ENCODE peak calls at places on chromosomes 1 and 21, in seven cellular contexts. Q is brain microvascular endothelial cell, W is kidney, I is cardiac fibroblast, P is AG04449, K is BJ, C is tibial artery. X is an unnamed sample.

GRCh38 chr1:4058122-4058521 is 158.1 kb upstream of the C1orf174 start:
- DNase-seq in P (no peak), W (no peak), I (no peak), K (no peak), Q (no peak), C (no peak), X (no peak)

GRCh38 chr1:206476591-206476990 is 6.3 kb downstream of the IKBKE start:
- DNase-seq in I (no peak), C (no peak), P (no peak), Q (no peak), K (no peak), W (peak; percentile 61), X (no peak)

GRCh38 chr1:214026985-214027384 is 39.2 kb downstream of the PROX1 start:
- DNase-seq in C (no peak), Q (no peak), K (no peak), I (no peak), W (no peak), P (no peak), X (no peak)

GRCh38 chr1:94737124-94737998 is 82.8 kb upstream of the SLC44A3 start:
- DNase-seq in Q (no peak), I (peak; percentile 86), P (no peak), W (no peak), C (no peak), K (no peak), X (no peak)

GRCh38 chr1:11054181-11054580 is 5.6 kb downstream of the SRM start:
- DNase-seq in P (no peak), W (no peak), Q (no peak), C (no peak), I (no peak), K (no peak), X (no peak)

GRCh38 chr1:236540813-236541465 is 17.2 kb downstream of the LGALS8 start:
- DNase-seq in P (no peak), Q (no peak), I (no peak), W (no peak), C (no peak), K (no peak), X (no peak)

GRCh38 chr1:94974224-94974623 is 47.3 kb upstream of the CNN3 start:
- DNase-seq in K (peak; percentile 65), Q (no peak), I (peak; percentile 34), W (no peak), P (peak; percentile 42), C (no peak), X (no peak)

GRCh38 chr1:63917571-63918394 is 144.0 kb downstream of the ROR1 start:
- DNase-seq in Q (no peak), I (peak; percentile 26), K (no peak), W (no peak), P (no peak), C (no peak), X (no peak)

GRCh38 chr1:219757890-219758289 is 145.0 kb upstream of the ZC3H11B start:
- DNase-seq in K (no peak), P (no peak), Q (peak; percentile 28), W (peak; percentile 71), I (no peak), C (no peak), X (peak; percentile 8)

GRCh38 chr1:205452364-205452763 is 3.5 kb downstream of the BLACAT1 start:
- DNase-seq in P (no peak), C (no peak), Q (no peak), W (no peak), K (no peak), I (no peak), X (no peak)

GRCh38 chr1:226181996-226182714 is 4.4 kb downstream of the ACBD3 start:
- DNase-seq in K (no peak), W (no peak), Q (peak; percentile 33), C (peak; percentile 68), P (no peak), I (peak; percentile 79), X (no peak)

GRCh38 chr1:3628445-3628844 is 3.6 kb downstream of the TPRG1L start:
- DNase-seq in P (no peak), W (peak; percentile 31), K (no peak), I (no peak), Q (no peak), C (no peak), X (no peak)

GRCh38 chr1:41662061-41662655 is 177.7 kb upstream of the EDN2 start:
- DNase-seq in I (peak; percentile 75), W (peak; percentile 93), K (no peak), Q (peak; percentile 55), C (peak; percentile 84), P (no peak), X (peak; percentile 73)

GRCh38 chr1:64537942-64538341 is 68.0 kb downstream of the CACHD1 start:
- DNase-seq in W (no peak), I (no peak), P (no peak), K (no peak), C (no peak), Q (no peak), X (no peak)

GRCh38 chr1:208107817-208108608 is 136.2 kb downstream of the PLXNA2 start:
- DNase-seq in C (no peak), P (no peak), K (peak; percentile 67), I (peak; percentile 89), W (no peak), Q (peak; percentile 82), X (peak; percentile 66)

GRCh38 chr21:18449586-18449985 is 46.0 kb upstream of the TMPRSS15 start:
- DNase-seq in I (no peak), Q (no peak), C (no peak), K (no peak), P (no peak), W (no peak), X (no peak)

GRCh38 chr1:40593449-40594186 is 62.2 kb downstream of the ZNF684 start:
- DNase-seq in I (no peak), P (no peak), Q (no peak), K (no peak), W (no peak), C (no peak), X (no peak)

GRCh38 chr1:161987303-161987702 is 36.4 kb downstream of the OLFML2B start:
- DNase-seq in Q (no peak), C (peak; percentile 19), K (no peak), P (no peak), W (no peak), I (no peak), X (no peak)

GRCh38 chr21:21003701-21004100 is 5.5 kb downstream of the NCAM2 start:
- DNase-seq in W (no peak), P (no peak), Q (peak; percentile 12), C (no peak), I (peak; percentile 59), K (no peak), X (no peak)

GRCh38 chr1:20211511-20211931 is 25.2 kb upstream of the PLA2G2C start:
- DNase-seq in K (no peak), Q (no peak), I (peak; percentile 53), W (peak; percentile 86), C (no peak), P (no peak), X (no peak)

GRCh38 chr1:230490436-230490835 is 64.3 kb upstream of the PGBD5 start:
- DNase-seq in K (no peak), I (no peak), P (no peak), W (no peak), Q (no peak), C (no peak), X (no peak)

GRCh38 chr1:167617100-167617949 is 12.7 kb upstream of the RCSD1 start:
- DNase-seq in K (no peak), C (peak; percentile 69), I (peak; percentile 74), Q (peak; percentile 54), P (no peak), W (peak; percentile 82), X (no peak)

GRCh38 chr21:42218836-42219605 is at the start of gene ABCG1:
- DNase-seq in P (no peak), K (no peak), W (peak; percentile 81), I (peak; percentile 27), C (peak; percentile 65), Q (no peak), X (peak; percentile 59)

GRCh38 chr1:47647327-47647845 is 209.5 kb downstream of the FOXD2 start:
- DNase-seq in P (no peak), C (no peak), W (no peak), I (no peak), Q (no peak), K (no peak), X (no peak)

GRCh38 chr21:37381883-37382585 is 15.5 kb downstream of the DYRK1A start:
- DNase-seq in C (no peak), P (no peak), W (no peak), I (no peak), K (no peak), Q (no peak), X (no peak)

GRCh38 chr1:23485002-23485332 is 988 bp upstream of the ASAP3 start:
- DNase-seq in I (no peak), W (no peak), K (no peak), C (no peak), Q (no peak), P (no peak), X (no peak)
- H3K4me3 ChIP-seq in I (peak overlapping the region; percentile 73), W (no peak overlapping the region), K (peak overlapping the region; percentile 78), C (peak overlapping the region; percentile 81), Q (peak overlapping the region; percentile 67), P (peak overlapping the region; percentile 77), X (peak overlapping the region; percentile 88)

DNA sequence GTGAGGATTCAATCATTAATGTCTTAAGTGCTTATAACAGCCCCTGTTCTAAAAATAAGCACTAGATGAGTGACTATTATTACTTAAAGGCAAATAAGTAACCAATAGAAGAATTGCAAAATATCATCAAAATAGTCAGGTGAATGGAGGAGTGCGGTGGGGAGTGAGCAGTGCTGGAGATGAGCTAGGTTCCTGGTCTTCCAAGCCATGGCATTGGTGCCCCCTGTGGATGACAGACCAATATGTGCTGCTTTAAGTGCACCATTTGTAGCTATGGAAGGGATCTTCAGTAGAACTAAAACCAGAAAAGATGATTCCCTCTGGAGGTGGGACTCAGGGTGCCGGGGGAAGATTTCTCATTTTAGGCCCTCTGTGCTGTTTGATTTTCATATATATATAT is 46.1 kb upstream of the SLC30A1 start:
- DNase-seq in C (peak; percentile 69), K (no peak), P (no peak), W (no peak), I (peak; percentile 56), Q (no peak), X (peak; percentile 80)
- TF ChIP-seq CTCF in C (peak; percentile 25), K (peak; percentile 46), P (peak; percentile 58), W (peak; percentile 27), I (peak; percentile 40), Q (peak; percentile 63), X (peak; percentile 43)

GRCh38 chr1:16158025-16158424 is 2.2 kb upstream of the EPHA2 start:
- DNase-seq in I (no peak), C (no peak), W (no peak), K (no peak), Q (no peak), P (no peak), X (no peak)

GRCh38 chr1:16153110-16153998 is 2.5 kb downstream of the EPHA2 start:
- DNase-seq in W (no peak), Q (no peak), K (no peak), I (no peak), P (no peak), C (no peak), X (no peak)

GRCh38 chr1:16156848-16157495 is 1.1 kb upstream of the EPHA2 start:
- DNase-seq in W (no peak), Q (no peak), I (peak; percentile 65), K (no peak), C (no peak), P (no peak), X (no peak)

GRCh38 chr1:16153999-16154673 is 1.7 kb downstream of the EPHA2 start:
- DNase-seq in C (no peak), Q (no peak), W (peak; percentile 82), K (no peak), P (no peak), I (no peak), X (no peak)

GRCh38 chr1:16155537-16156410 is at the start of gene EPHA2:
- DNase-seq in Q (peak; percentile 80), K (no peak), I (peak; percentile 86), P (no peak), W (peak; percentile 97), C (peak; percentile 90), X (peak; percentile 91)
- H3K4me3 ChIP-seq in Q (peak within 1 kb of the TSS; percentile 91), K (peak within 1 kb of the TSS; percentile 80), I (peak within 1 kb of the TSS; percentile 87), P (peak within 1 kb of the TSS; percentile 84), W (peak within 1 kb of the TSS; percentile 72), C (peak within 1 kb of the TSS; percentile 79), X (peak within 1 kb of the TSS; percentile 68)

GRCh38 chr1:182484531-182485257 is 34.7 kb downstream of the RGSL1 start:
- DNase-seq in K (no peak), I (no peak), Q (no peak), W (no peak), P (no peak), C (no peak), X (no peak)
- TF ChIP-seq CTCF in K (peak; percentile 11), I (no peak), Q (no peak), W (peak; percentile 10), P (no peak), C (no peak), X (peak; percentile 20)